ENCODE peak calls at places on chromosomes 4 and X, in ten cellular contexts. O is D341Med; Z is AG20443; A is H7; E is activated CD4-positive, CD25-positive, alpha-beta regulatory T cell; I is skeletal muscle cell; T is endothelial cell; Q is NCI-H1092; B is pons; V is HFFc6. M is an unnamed sample.

GRCh38 chr4:113686950-113687718 is 74.4 kb downstream of the CAMK2D start:
- DNase-seq in A (no peak), Q (no peak), I (no peak), T (no peak), V (no peak), Z (no peak), E (no peak), O (no peak), B (no peak), M (no peak)

GRCh38 chr4:75708218-75708691 is 16.1 kb upstream of the USO1 start:
- DNase-seq in E (no peak), O (no peak), Q (no peak), V (no peak), B (peak), Z (no peak), T (peak), A (peak), I (no peak), M (no peak)

GRCh38 chr4:169723207-169723606 is 34.5 kb downstream of the HPF1 start:
- DNase-seq in I (no peak), B (peak), Q (no peak), E (no peak), T (no peak), Z (no peak), O (peak), V (no peak), A (peak), M (no peak)

GRCh38 chr4:16264798-16265197 is 38.5 kb upstream of the TAPT1 start:
- DNase-seq in B (peak), T (no peak), V (peak), A (peak), I (no peak), Z (peak), O (peak), E (no peak), Q (no peak), M (peak)

GRCh38 chr4:100014616-100015015 is 64.5 kb upstream of the H2AZ1 start:
- DNase-seq in B (no peak), A (no peak), E (no peak), Q (no peak), O (no peak), I (no peak), Z (no peak), V (peak), T (no peak), M (no peak)

GRCh38 chr4:47017081-47017480 is 14.3 kb upstream of the GABRB1 start:
- DNase-seq in B (no peak), E (no peak), I (no peak), O (no peak), T (no peak), A (no peak), Z (no peak), Q (no peak), V (no peak), M (no peak)

GRCh38 chrX:70007946-70008345 is 41.8 kb downstream of the AWAT2 start:
- DNase-seq in O (no peak), T (no peak), Z (no peak), I (no peak), A (no peak), Q (no peak), V (no peak), E (no peak), B (no peak), M (no peak)

GRCh38 chrX:2385224-2385623 is 115.6 kb downstream of the DHRSX start:
- DNase-seq in E (no peak), B (no peak), A (no peak), V (peak), Z (peak), O (no peak), T (no peak), I (peak), Q (no peak), M (no peak)

GRCh38 chrX:46447384-46447783 is 97.8 kb downstream of the ZNF674 start:
- DNase-seq in I (no peak), V (no peak), T (no peak), E (no peak), Z (peak), O (no peak), A (no peak), Q (no peak), B (no peak), M (no peak)

GRCh38 chr4:7207791-7208231 is 15.5 kb downstream of the SORCS2 start:
- DNase-seq in Q (no peak), B (no peak), E (no peak), T (no peak), Z (peak), V (no peak), O (no peak), I (no peak), A (no peak), M (no peak)

GRCh38 chr4:97475621-97476020 is 667.7 kb downstream of the STPG2 start:
- DNase-seq in T (no peak), E (no peak), Q (no peak), A (no peak), Z (no peak), I (no peak), V (no peak), O (no peak), B (no peak), M (no peak)

GRCh38 chr4:169540774-169541173 is 71.6 kb downstream of the NEK1 start:
- DNase-seq in E (no peak), A (no peak), V (no peak), T (no peak), Q (no peak), I (no peak), O (no peak), Z (peak), B (no peak), M (no peak)

GRCh38 chr4:168832746-168833575 is 177.1 kb downstream of the CBR4 start:
- DNase-seq in V (peak), T (peak), Z (peak), E (no peak), A (peak), B (no peak), O (peak), Q (no peak), I (no peak), M (no peak)

GRCh38 chr4:140291259-140291658 is 82.2 kb upstream of the SCOC start:
- DNase-seq in A (no peak), I (no peak), E (no peak), B (no peak), Q (no peak), T (no peak), Z (no peak), V (peak), O (no peak), M (no peak)

GRCh38 chr4:90184560-90184959 is 57.4 kb downstream of the CCSER1 start:
- DNase-seq in I (no peak), A (no peak), Q (no peak), B (no peak), E (no peak), O (no peak), T (no peak), Z (no peak), V (no peak), M (no peak)

GRCh38 chr4:108171541-108172230 is 3.0 kb upstream of the LEF1 start:
- DNase-seq in B (no peak), Q (no peak), A (peak), O (no peak), T (peak), E (peak), Z (no peak), V (no peak), I (no peak), M (no peak)

GRCh38 chr4:33940281-33940680 is 2304.0 kb downstream of the ARAP2 start:
- DNase-seq in Q (no peak), A (no peak), Z (peak), V (peak), I (no peak), E (no peak), O (no peak), B (no peak), T (no peak), M (no peak)

GRCh38 chrX:153973127-153974002 is 811 bp downstream of the TMEM187 start:
- DNase-seq in Z (no peak), I (no peak), V (no peak), E (no peak), Q (peak), A (no peak), B (peak), T (no peak), O (no peak), M (no peak)

GRCh38 chr4:138907174-138907573 is 108.4 kb upstream of the NOCT start:
- DNase-seq in B (no peak), Z (no peak), T (no peak), I (no peak), O (no peak), E (no peak), V (no peak), A (no peak), Q (no peak), M (no peak)

GRCh38 chr4:140876597-140877364 is 120.6 kb upstream of the TBC1D9 start:
- DNase-seq in Z (peak), E (no peak), B (no peak), T (no peak), A (no peak), V (peak), Q (no peak), I (no peak), O (no peak), M (no peak)

GRCh38 chr4:173374588-173374987 is 3.8 kb downstream of the SAP30 start:
- DNase-seq in O (no peak), V (no peak), I (no peak), A (no peak), E (no peak), T (no peak), Q (no peak), B (no peak), Z (no peak), M (no peak)

GRCh38 chr4:72567821-72568620 is 1.0 kb downstream of the ADAMTS3 start:
- DNase-seq in Z (peak), I (peak), A (peak), E (no peak), V (peak), O (peak), T (peak), B (peak), Q (no peak), M (peak)

GRCh38 chrX:128698528-128698927 is 646.3 kb upstream of the ACTRT1 start:
- DNase-seq in V (no peak), O (peak), Z (no peak), E (no peak), Q (no peak), B (no peak), I (no peak), A (no peak), T (no peak), M (no peak)

GRCh38 chr4:8345053-8345945 is 75.7 kb downstream of the HTRA3 start:
- DNase-seq in E (no peak), T (no peak), O (no peak), I (no peak), Q (no peak), Z (no peak), B (no peak), A (no peak), V (no peak), M (no peak)

GRCh38 chrX:39693298-39693697 is 404.5 kb downstream of the BCOR start:
- DNase-seq in V (no peak), T (no peak), O (no peak), Z (no peak), A (no peak), I (no peak), E (no peak), Q (no peak), B (no peak), M (no peak)

GRCh38 chr4:120760047-120760446 is 162.5 kb downstream of the PRDM5 start:
- DNase-seq in B (no peak), Q (no peak), O (no peak), I (no peak), A (no peak), Z (no peak), E (no peak), V (no peak), T (no peak), M (no peak)

GRCh38 chr4:8118035-8118434 is 40.6 kb downstream of the ABLIM2 start:
- DNase-seq in I (no peak), Z (no peak), B (no peak), A (no peak), O (no peak), T (no peak), V (no peak), E (no peak), Q (no peak), M (no peak)

GRCh38 chr4:10120943-10121567 is 4.5 kb upstream of the WDR1 start:
- DNase-seq in I (no peak), Q (no peak), B (no peak), V (no peak), A (no peak), E (no peak), Z (no peak), T (no peak), O (no peak), M (no peak)

GRCh38 chr4:139902328-139903217 is 237.0 kb downstream of the MGST2 start:
- DNase-seq in A (no peak), B (no peak), I (no peak), T (no peak), V (no peak), Z (peak), Q (peak), E (no peak), O (no peak), M (no peak)

GRCh38 chrX:154477891-154478477 is 1.1 kb downstream of the LAGE3 start:
- DNase-seq in Z (no peak), B (no peak), A (peak), E (no peak), Q (no peak), O (no peak), I (no peak), T (no peak), V (no peak), M (no peak)

GRCh38 chr4:85607624-85608023 is 132.7 kb downstream of the ARHGAP24 start:
- DNase-seq in Z (no peak), T (no peak), E (no peak), O (no peak), A (no peak), Q (peak), V (no peak), B (no peak), I (no peak), M (no peak)

GRCh38 chr4:6298035-6298434 is 28.4 kb downstream of the WFS1 start:
- DNase-seq in Z (no peak), T (no peak), I (no peak), O (no peak), A (no peak), E (no peak), B (no peak), Q (no peak), V (no peak), M (no peak)

GRCh38 chrX:47513697-47514085 is 30.7 kb upstream of the ZNF41 start:
- DNase-seq in A (no peak), V (no peak), T (no peak), E (no peak), O (no peak), B (no peak), Z (no peak), I (no peak), Q (no peak), M (no peak)

M was measured in NCI-H187.